ENCODE peak calls at places on chromosomes 3 and 15, in four cellular contexts. X is stomach; N is effector memory CD4-positive, alpha-beta T cell; E is mesendoderm. M is an unnamed sample. For H3K27me3, the result is how much of the 10 kb centered on the place peaks cover.

GRCh38 chr15:66252411-66253295 is 897 bp downstream of the MEGF11 start:
- DNase-seq in X (peak), E (peak), N (peak), M (peak)

GRCh38 chr3:10804183-10804648 is 11.8 kb upstream of the SLC6A11 start:
- DNase-seq in N (no peak), X (no peak), E (peak), M (no peak)

GRCh38 chr15:60554494-60554893 is 75.6 kb upstream of the ICE2 start:
- DNase-seq in E (no peak), N (no peak), X (no peak), M (no peak)

GRCh38 chr3:108806316-108806715 is 16.3 kb upstream of the TRAT1 start:
- DNase-seq in N (peak), E (peak), X (no peak), M (peak)

GRCh38 chr3:187209501-187209900 is 12.2 kb downstream of the RTP1 start:
- DNase-seq in E (no peak), X (no peak), N (no peak), M (no peak)

GRCh38 chr3:192467230-192468186 is 259.8 kb downstream of the FGF12 start:
- DNase-seq in N (no peak), E (peak), X (peak), M (no peak)

GRCh38 chr3:197028711-197029510 is 706 bp downstream of the MELTF start:
- DNase-seq in N (no peak), X (no peak), E (peak), M (peak)

GRCh38 chr3:76958231-76958630 is 81.7 kb upstream of the ROBO2 start:
- DNase-seq in N (no peak), E (no peak), X (no peak), M (no peak)

GRCh38 chr3:10706156-10707088 is 109.6 kb upstream of the SLC6A11 start:
- DNase-seq in N (no peak), E (peak), X (no peak), M (no peak)

GRCh38 chr15:40793216-40793989 is 13.5 kb upstream of the ZFYVE19 start:
- DNase-seq in X (peak), N (no peak), E (no peak), M (no peak)

GRCh38 chr15:89747708-89748682 is 3.1 kb downstream of the MESP1 start:
- DNase-seq in N (no peak), X (no peak), E (peak), M (no peak)

GRCh38 chr15:86362556-86362955 is 282.9 kb downstream of the AGBL1 start:
- DNase-seq in E (peak), N (no peak), X (no peak), M (no peak)

GRCh38 chr3:121768452-121768851 is 18.9 kb upstream of the GOLGB1 start:
- DNase-seq in X (no peak), N (no peak), E (no peak), M (no peak)

GRCh38 chr15:65326844-65327243 is 22.4 kb downstream of the RNU5B-1 start:
- DNase-seq in E (no peak), X (no peak), N (no peak), M (no peak)

GRCh38 chr3:45302470-45302869 is 76.4 kb upstream of the TMEM158 start:
- DNase-seq in N (no peak), E (no peak), X (no peak), M (no peak)

GRCh38 chr3:12489832-12490231 is 5.6 kb downstream of the TSEN2 start:
- DNase-seq in E (peak), N (no peak), X (no peak), M (no peak)

GRCh38 chr3:78507196-78507984 is 1260.4 kb downstream of the ROBO1 start:
- DNase-seq in N (no peak), X (no peak), E (peak), M (no peak)
- H3K4me3 ChIP-seq in N (no peak), X (no peak), E (no peak), M (no peak)

GRCh38 chr3:5019411-5020261 is 40.4 kb downstream of the BHLHE40 start:
- DNase-seq in E (no peak), N (peak), X (peak), M (peak)

GRCh38 chr3:5020262-5020722 is 41.1 kb downstream of the BHLHE40 start:
- DNase-seq in E (no peak), X (no peak), N (no peak), M (no peak)

GRCh38 chr3:5015056-5015455 is 35.8 kb downstream of the BHLHE40 start:
- DNase-seq in X (no peak), N (no peak), E (no peak), M (no peak)

GRCh38 chr3:5016218-5017161 is 37.3 kb downstream of the BHLHE40 start:
- DNase-seq in E (peak), X (peak), N (peak), M (no peak)

DNA sequence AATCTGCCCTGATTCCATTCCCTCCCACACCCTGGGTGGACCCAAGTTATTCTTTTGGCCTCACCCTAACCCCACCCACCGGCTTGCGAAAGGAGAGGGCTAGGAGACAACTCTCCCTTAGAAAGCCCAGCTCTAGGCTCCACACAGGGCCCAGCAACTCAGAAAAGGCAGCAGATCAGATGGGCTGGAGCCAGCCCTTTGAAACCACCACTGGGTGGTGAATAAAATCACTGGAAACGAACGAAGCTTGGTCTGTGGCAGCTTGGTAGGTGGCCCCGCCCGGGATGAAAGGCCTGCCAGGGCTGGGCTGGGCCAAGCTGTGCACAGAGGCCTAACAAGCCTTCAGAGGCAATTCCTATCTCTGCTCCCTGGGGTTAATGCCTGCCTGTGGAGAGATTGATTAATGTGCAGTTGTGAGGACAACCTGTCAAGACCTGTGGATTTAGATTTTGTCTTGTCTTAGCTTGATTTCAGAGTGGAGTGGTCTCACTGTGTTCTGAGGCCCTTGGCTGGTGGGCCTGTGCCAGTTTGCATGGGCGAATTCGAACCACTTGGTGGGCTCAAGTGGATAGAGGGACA is 38.8 kb downstream of the BHLHE40 start:
- DNase-seq in N (no peak), E (peak), X (peak), M (no peak)
- H3K27ac ChIP-seq in N (peak), E (peak), X (peak), M (peak)

GRCh38 chr3:169667710-169668080 is 4.2 kb upstream of the MECOM start:
- DNase-seq in E (peak), X (no peak), N (no peak), M (no peak)

GRCh38 chr3:169667380-169667671 is 3.8 kb upstream of the MECOM start:
- DNase-seq in N (no peak), X (no peak), E (no peak), M (no peak)

GRCh38 chr3:169666079-169666436 is 2.5 kb upstream of the MECOM start:
- DNase-seq in E (no peak), N (no peak), X (no peak), M (no peak)

GRCh38 chr3:169665264-169666078 is 2.0 kb upstream of the MECOM start:
- DNase-seq in N (no peak), X (no peak), E (no peak), M (no peak)

GRCh38 chr3:169666501-169667379 is 3.2 kb upstream of the MECOM start:
- DNase-seq in N (no peak), E (no peak), X (peak), M (no peak)
- H3K27me3 ChIP-seq in N (half or more), E (under half), X (half or more), M (half or more)

GRCh38 chr15:32683906-32684584 is 33.8 kb upstream of the GREM1 start:
- DNase-seq in X (no peak), E (no peak), N (no peak), M (no peak)
- H3K4me3 ChIP-seq in X (no peak), E (no peak), N (no peak), M (no peak)

GRCh38 chr3:155362808-155363689 is 69.6 kb upstream of the STRIT1 start:
- DNase-seq in E (peak), X (no peak), N (no peak), M (no peak)
- H3K27ac ChIP-seq in E (peak), X (no peak), N (no peak), M (no peak)

GRCh38 chr3:139916271-139916670 is 18.7 kb upstream of the CLSTN2 start:
- DNase-seq in X (no peak), N (no peak), E (no peak), M (no peak)

GRCh38 chr3:139917226-139917785 is 17.7 kb upstream of the CLSTN2 start:
- DNase-seq in X (no peak), E (no peak), N (no peak), M (no peak)
- H3K27me3 ChIP-seq in X (under half), E (under half), N (under half), M (under half)

GRCh38 chr15:33153548-33153947 is 41.0 kb downstream of the FMN1 start:
- DNase-seq in X (no peak), E (no peak), N (no peak), M (no peak)
- H3K4me3 ChIP-seq in X (peak), E (no peak), N (no peak), M (no peak)

GRCh38 chr15:49669288-49669687 is 48.4 kb downstream of the DTWD1 start:
- DNase-seq in E (peak), X (no peak), N (no peak), M (no peak)

GRCh38 chr15:49678655-49679054 is 57.8 kb downstream of the DTWD1 start:
- DNase-seq in E (no peak), X (no peak), N (no peak), M (no peak)

GRCh38 chr15:49675051-49675450 is 54.2 kb downstream of the DTWD1 start:
- DNase-seq in X (no peak), N (no peak), E (peak), M (no peak)

GRCh38 chr15:49673861-49674260 is 53.0 kb downstream of the DTWD1 start:
- DNase-seq in E (no peak), X (no peak), N (no peak), M (no peak)

DNA sequence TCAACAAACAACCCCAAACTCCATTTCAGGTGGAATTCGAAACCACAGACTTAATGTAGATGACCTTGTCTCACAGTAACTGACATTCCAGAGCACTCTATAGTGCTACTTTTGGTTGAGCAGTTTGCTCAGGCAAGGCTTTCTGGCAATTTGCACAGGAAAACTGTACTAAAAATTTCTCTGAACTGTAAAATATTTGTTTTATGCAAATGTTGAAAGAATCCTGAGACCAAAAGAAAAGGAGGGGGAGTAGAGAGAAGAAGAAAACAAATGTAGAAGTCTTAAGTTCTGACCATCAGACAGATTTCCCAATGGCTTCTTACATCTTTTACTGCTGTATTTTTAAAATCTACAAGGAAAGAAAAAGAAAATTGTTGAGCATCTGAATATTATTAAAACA is 53.5 kb downstream of the DTWD1 start:
- DNase-seq in X (no peak), E (no peak), N (no peak), M (no peak)
- H3K27ac ChIP-seq in X (peak), E (no peak), N (no peak), M (no peak)

GRCh38 chr15:92672102-92672501 is 16.5 kb upstream of the FAM174B start:
- DNase-seq in E (no peak), N (no peak), X (no peak), M (no peak)
- H3K27me3 ChIP-seq in E (under half), N (under half), X (under half), M (under half)

M was measured in CD8-positive, alpha-beta memory T cell.